ENCODE peak calls at places on chromosomes 6 and 20, in five cellular contexts. C is HEK293T; F is SJSA1; B is astrocyte; E is activated effector memory CD4-positive, alpha-beta T cell treated with Interleukin-2 at 50 U/mL for 16 hours. G is an unnamed sample.

GRCh38 chr20:14889503-14890125 is 552.2 kb upstream of the FLRT3 start:
- DNase-seq in B (no peak), E (no peak), C (no peak), F (no peak), G (no peak)

GRCh38 chr20:49699200-49699992 is 14.3 kb downstream of the B4GALT5 start:
- DNase-seq in F (no peak), C (no peak), E (no peak), B (peak; percentile 81), G (no peak)

GRCh38 chr6:6820688-6821238 is 232.2 kb downstream of the LY86 start:
- DNase-seq in E (no peak), B (no peak), F (no peak), C (no peak), G (no peak)

GRCh38 chr6:75818061-75818855 is 69.2 kb downstream of the MYO6 start:
- DNase-seq in E (no peak), B (peak; percentile 42), F (no peak), C (no peak), G (no peak)

GRCh38 chr6:33692760-33693158 is 18.7 kb downstream of the UQCC2 start:
- DNase-seq in B (no peak), C (no peak), F (no peak), E (peak; percentile 54), G (no peak)

GRCh38 chr6:157753291-157753690 is 69.8 kb upstream of the SNX9 start:
- DNase-seq in E (no peak), F (no peak), B (no peak), C (no peak), G (no peak)

GRCh38 chr6:129390900-129391299 is 319.1 kb downstream of the ARHGAP18 start:
- DNase-seq in B (no peak), E (no peak), F (no peak), C (no peak), G (no peak)

GRCh38 chr20:10652660-10653191 is 21.1 kb downstream of the JAG1 start:
- DNase-seq in F (no peak), E (no peak), B (peak; percentile 19), C (no peak), G (no peak)

GRCh38 chr6:135322427-135323201 is 141.5 kb downstream of the MYB start:
- DNase-seq in E (no peak), B (no peak), C (no peak), F (no peak), G (no peak)

GRCh38 chr6:3965071-3965718 is 113.7 kb downstream of the FAM217A start:
- DNase-seq in F (peak; percentile 52), B (peak; percentile 31), C (no peak), E (no peak), G (no peak)

GRCh38 chr6:935582-935981 is 242.6 kb upstream of the EXOC2 start:
- DNase-seq in E (no peak), B (no peak), C (no peak), F (no peak), G (no peak)

GRCh38 chr6:11494786-11495564 is 42.6 kb upstream of the TMEM170B start:
- DNase-seq in F (no peak), C (no peak), B (no peak), E (no peak), G (no peak)

GRCh38 chr6:142361765-142362540 is 60.1 kb downstream of the ADGRG6 start:
- DNase-seq in F (no peak), E (no peak), B (peak; percentile 76), C (no peak), G (no peak)

GRCh38 chr20:2879148-2879547 is 5.9 kb downstream of the PTPRA start:
- DNase-seq in C (no peak), E (no peak), F (no peak), B (peak; percentile 82), G (no peak)

GRCh38 chr6:106688177-106688951 is 59.0 kb downstream of the QRSL1 start:
- DNase-seq in B (no peak), F (no peak), C (no peak), E (no peak), G (no peak)

GRCh38 chr20:32535316-32535952 is 49.7 kb downstream of the NOL4L start:
- DNase-seq in B (no peak), F (no peak), C (no peak), E (no peak), G (no peak)

GRCh38 chr6:161079566-161080262 is 88.1 kb downstream of the MAP3K4 start:
- DNase-seq in E (peak; percentile 55), B (peak; percentile 92), C (no peak), F (peak; percentile 73), G (no peak)

GRCh38 chr6:34189806-34190503 is 44.1 kb upstream of the GRM4 start:
- DNase-seq in C (no peak), F (no peak), E (no peak), B (no peak), G (no peak)

GRCh38 chr6:81753709-81754678 is 1.5 kb upstream of the TENT5A start:
- DNase-seq in E (peak; percentile 75), C (peak; percentile 57), F (peak; percentile 84), B (no peak), G (peak; percentile 54)

GRCh38 chr6:113645576-113645970 is 211.6 kb upstream of the MARCKS start:
- DNase-seq in C (no peak), F (peak; percentile 73), B (peak; percentile 99), E (no peak), G (no peak)

GRCh38 chr6:34521463-34522288 is 34.5 kb downstream of the SPDEF start:
- DNase-seq in C (no peak), F (no peak), E (no peak), B (no peak), G (no peak)

GRCh38 chr6:150169609-150170008 is 26.8 kb downstream of the PPP1R14C start:
- DNase-seq in C (no peak), F (no peak), B (peak; percentile 88), E (no peak), G (no peak)

GRCh38 chr6:166335378-166336366 is 6.7 kb downstream of the SFT2D1 start:
- DNase-seq in F (no peak), E (no peak), B (no peak), C (no peak), G (no peak)

GRCh38 chr6:133553652-133554051 is 312.5 kb downstream of the EYA4 start:
- DNase-seq in F (peak; percentile 34), E (no peak), B (peak; percentile 27), C (peak; percentile 64), G (no peak)

G was measured in thoracic aorta.